ENCODE peak calls at places on chromosomes 2 and 18, in five cellular contexts. T, Y, G, D and B are unnamed samples.
A peak's percentile ranks its signal among the peaks of the same experiment; 100 is the strongest.

GRCh38 chr2:45329045-45329677 is 281.9 kb downstream of the SRBD1 start:
- DNase-seq in T (peak; percentile 3), Y (no peak), G (peak; percentile 86), D (peak; percentile 45), B (peak; percentile 58)

GRCh38 chr18:45617284-45617683 is 2.0 kb downstream of the SLC14A2 start:
- DNase-seq in T (no peak), Y (peak; percentile 55), G (no peak), D (peak; percentile 81), B (peak; percentile 72)

GRCh38 chr18:31648966-31649429 is 35.4 kb downstream of the B4GALT6 start:
- DNase-seq in T (peak; percentile 51), Y (no peak), G (no peak), D (peak; percentile 15), B (peak; percentile 45)

GRCh38 chr18:31876707-31877106 is 66.2 kb downstream of the TRAPPC8 start:
- DNase-seq in T (no peak), Y (no peak), G (no peak), D (peak; percentile 17), B (peak; percentile 40)

GRCh38 chr2:105640241-105640640 is 104.5 kb upstream of the NCK2 start:
- DNase-seq in T (no peak), Y (no peak), G (no peak), D (no peak), B (no peak)

GRCh38 chr2:197613509-197613987 is 61.8 kb downstream of the RFTN2 start:
- DNase-seq in T (no peak), Y (no peak), G (no peak), D (peak; percentile 13), B (no peak)

GRCh38 chr2:218016810-218017209 is 14.0 kb upstream of the TNS1 start:
- DNase-seq in T (no peak), Y (no peak), G (no peak), D (no peak), B (no peak)

GRCh38 chr18:75214766-75215515 is 4.3 kb downstream of the TSHZ1 start:
- DNase-seq in T (no peak), Y (no peak), G (no peak), D (no peak), B (no peak)

GRCh38 chr2:28251337-28251736 is 141.3 kb upstream of the FOSL2 start:
- DNase-seq in T (no peak), Y (no peak), G (no peak), D (no peak), B (no peak)

DNA sequence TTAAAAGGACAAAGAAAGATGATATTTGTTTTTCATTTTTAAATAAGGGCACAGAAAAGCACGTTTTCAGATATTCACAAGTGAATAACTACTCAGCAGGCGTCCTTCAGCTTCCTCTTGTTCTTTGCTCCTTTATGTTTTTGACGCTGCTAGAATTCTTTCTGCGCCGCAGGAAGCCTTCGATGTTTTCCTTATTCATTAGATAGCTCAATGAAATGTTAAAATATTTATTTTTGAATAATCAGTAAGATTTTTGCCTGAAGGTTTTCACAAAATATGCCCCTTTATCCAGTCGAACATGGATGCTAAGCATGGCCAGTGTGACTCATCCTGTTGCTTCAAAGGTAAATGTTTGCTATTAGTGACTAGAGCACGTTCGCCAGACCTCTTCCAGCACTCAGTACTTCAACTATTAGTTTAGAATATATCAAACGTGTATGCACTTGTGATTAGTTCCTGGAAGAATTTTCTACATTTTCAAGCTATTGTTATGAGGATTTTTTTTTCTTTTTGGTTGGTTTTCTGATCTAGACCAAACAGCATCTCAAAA is 7.6 kb upstream of the MEIS1 start:
- DNase-seq in T (no peak), Y (no peak), G (no peak), D (no peak), B (no peak)
- H3K27me3 ChIP-seq in T (peaks cover 23% of the 10 kb centered on the region), Y (peaks cover 49% of the 10 kb centered on the region), G (peaks cover 61% of the 10 kb centered on the region), D (peaks cover 6% of the 10 kb centered on the region), B (peaks cover 66% of the 10 kb centered on the region)

GRCh38 chr18:9643549-9643948 is 29.2 kb upstream of the PPP4R1 start:
- DNase-seq in T (no peak), Y (no peak), G (peak; percentile 65), D (peak; percentile 97), B (peak; percentile 97)
- H3K27ac ChIP-seq in T (no peak overlapping the region), Y (peak overlapping the region; percentile 78), G (peak overlapping the region; percentile 97), D (peak overlapping the region; percentile 97), B (peak overlapping the region; percentile 91)

DNA sequence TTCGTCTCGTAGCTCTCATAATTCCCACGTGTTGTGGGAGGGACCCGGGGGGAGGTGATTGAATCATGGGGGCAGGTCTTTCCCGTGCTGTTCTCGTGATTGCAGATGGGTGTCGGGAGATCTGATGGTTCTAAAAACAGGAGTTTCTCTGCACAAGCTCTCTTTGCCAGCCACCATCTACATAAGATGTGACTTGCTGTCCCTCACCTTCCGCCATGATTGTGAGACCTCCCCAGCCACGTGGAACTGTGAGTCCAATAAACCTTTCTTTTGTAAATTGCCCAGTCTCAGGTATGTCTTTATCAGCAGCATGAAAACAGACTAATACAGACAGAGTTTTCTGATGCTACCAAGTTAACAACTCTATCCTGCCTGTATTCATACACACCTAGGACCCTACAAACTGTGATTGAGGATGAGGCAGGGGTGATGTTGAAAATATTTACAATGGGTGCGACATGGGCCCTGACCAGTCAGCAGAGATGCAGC is 3.9 kb downstream of the APOB start:
- DNase-seq in T (no peak), Y (no peak), G (peak; percentile 13), D (no peak), B (no peak)
- H3K27me3 ChIP-seq in T (peaks cover 24% of the 10 kb centered on the region), Y (peaks cover 9% of the 10 kb centered on the region), G (peaks cover 11% of the 10 kb centered on the region), D (peaks cover 2% of the 10 kb centered on the region), B (peaks cover 10% of the 10 kb centered on the region)

DNA sequence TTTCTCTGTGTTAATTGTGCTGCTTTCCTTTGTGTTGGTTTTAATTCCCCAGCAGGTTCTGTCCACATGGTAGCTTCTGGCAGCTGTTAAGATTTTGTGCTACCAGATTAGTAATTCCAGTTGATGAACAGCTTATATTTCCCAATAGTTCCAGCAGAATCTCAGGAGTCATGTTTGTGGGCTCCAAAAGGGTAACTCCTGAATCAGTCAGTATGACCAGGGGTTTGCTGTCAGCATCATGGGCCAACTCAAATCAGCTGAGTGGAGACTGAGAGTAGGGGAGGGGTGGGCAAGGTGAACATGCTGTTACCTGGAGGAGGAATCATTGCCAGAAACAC is 120.2 kb upstream of the CXCR4 start:
- DNase-seq in T (no peak), Y (no peak), G (no peak), D (no peak), B (no peak)
- H3K27ac ChIP-seq in T (no peak overlapping the region), Y (peak overlapping the region; percentile 82), G (no peak overlapping the region), D (no peak overlapping the region), B (peak overlapping the region; percentile 56)

DNA sequence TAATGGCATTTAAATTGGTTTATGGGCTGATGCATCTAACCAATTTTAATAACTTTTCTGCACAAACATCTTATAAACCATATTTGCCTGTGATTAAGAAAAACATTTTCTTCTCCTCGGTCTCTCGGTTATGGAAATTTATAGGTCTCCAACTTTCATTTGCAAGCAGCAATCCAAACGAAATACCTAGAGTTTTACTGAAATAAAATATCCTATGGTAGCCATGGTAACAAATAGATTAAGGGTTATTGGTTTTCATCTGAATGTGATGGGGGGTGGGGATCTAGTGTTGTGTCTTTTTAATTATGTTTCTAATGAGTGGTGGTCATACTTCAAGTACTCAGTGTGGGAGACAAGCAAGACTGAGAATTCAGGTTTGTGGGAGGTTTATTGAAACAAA is 2.9 kb downstream of the KLHL29 start:
- DNase-seq in T (no peak), Y (no peak), G (no peak), D (no peak), B (no peak)
- H3K27me3 ChIP-seq in T (peaks cover 39% of the 10 kb centered on the region), Y (peaks cover 23% of the 10 kb centered on the region), G (peaks cover 64% of the 10 kb centered on the region), D (no peaks in the 10 kb centered on the region), B (no peaks in the 10 kb centered on the region)

GRCh38 chr2:213243189-213244044 is 40.8 kb upstream of the SPAG16 start:
- DNase-seq in T (no peak), Y (no peak), G (no peak), D (no peak), B (no peak)
- H3K27ac ChIP-seq in T (no peak overlapping the region), Y (no peak overlapping the region), G (no peak overlapping the region), D (no peak overlapping the region), B (no peak overlapping the region)